ENCODE peak calls at places on chromosomes 3 and 15, in five cellular contexts. E is IMR-90, D is mesendoderm, P is H1, T is neuronal stem cell. C is an unnamed sample. For H3K4me1, the result is how much of the 10 kb centered on the place peaks cover.

GRCh38 chr3:180433172-180433571 is 168.8 kb upstream of the TTC14 start:
- DNase-seq in T (no peak), D (no peak), E (peak), P (no peak), C (no peak)

GRCh38 chr3:120552184-120553020 is 43.7 kb upstream of the NDUFB4 start:
- DNase-seq in T (no peak), E (no peak), D (no peak), P (no peak), C (no peak)

GRCh38 chr3:150710097-150710496 is 6.4 kb upstream of the ERICH6 start:
- DNase-seq in T (no peak), E (peak), D (no peak), P (no peak), C (no peak)

GRCh38 chr3:182438398-182438797 is 354.9 kb upstream of the ATP11B start:
- DNase-seq in D (no peak), T (no peak), E (no peak), P (no peak), C (no peak)

GRCh38 chr15:100781061-100781960 is 98.3 kb upstream of the ALDH1A3 start:
- DNase-seq in P (peak), T (no peak), D (no peak), E (no peak), C (no peak)

GRCh38 chr3:102079809-102080197 is 230.5 kb downstream of the NFKBIZ start:
- DNase-seq in D (no peak), P (no peak), T (no peak), E (no peak), C (no peak)

GRCh38 chr3:140927279-140927678 is 14.4 kb upstream of the SLC25A36 start:
- DNase-seq in D (no peak), E (no peak), T (no peak), P (no peak), C (no peak)

GRCh38 chr3:36814071-36814717 is 49.8 kb upstream of the DCLK3 start:
- DNase-seq in P (no peak), T (no peak), D (no peak), E (no peak), C (no peak)

GRCh38 chr15:92687183-92687582 is 31.6 kb upstream of the FAM174B start:
- DNase-seq in P (no peak), T (no peak), D (no peak), E (no peak), C (no peak)

GRCh38 chr3:30642715-30643361 is 36.4 kb downstream of the TGFBR2 start:
- DNase-seq in D (no peak), P (no peak), E (no peak), T (no peak), C (peak)

GRCh38 chr15:80217327-80217900 is 34.6 kb downstream of the CTXND1 start:
- DNase-seq in P (no peak), T (no peak), E (no peak), D (no peak), C (no peak)

GRCh38 chr3:94071713-94072284 is 8.9 kb downstream of the NSUN3 start:
- DNase-seq in P (no peak), D (no peak), T (no peak), E (no peak), C (no peak)

GRCh38 chr3:41681479-41681878 is 280.4 kb downstream of the ULK4 start:
- DNase-seq in T (no peak), E (peak), P (no peak), D (peak), C (peak)

GRCh38 chr3:14531856-14532395 is 8.2 kb downstream of the GRIP2 start:
- DNase-seq in D (no peak), P (no peak), E (no peak), T (no peak), C (no peak)

GRCh38 chr3:140091143-140091542 is 156.2 kb downstream of the CLSTN2 start:
- DNase-seq in P (no peak), E (no peak), D (no peak), T (no peak), C (no peak)

GRCh38 chr3:62940763-62941632 is 65.8 kb upstream of the CADPS start:
- DNase-seq in E (peak), D (peak), P (no peak), T (no peak), C (peak)

GRCh38 chr3:13654330-13655073 is 105.6 kb downstream of the FBLN2 start:
- DNase-seq in P (peak), E (no peak), D (peak), T (no peak), C (no peak)

GRCh38 chr15:51771773-51772172 is 20.4 kb downstream of the TMOD2 start:
- DNase-seq in D (no peak), E (no peak), P (no peak), T (no peak), C (no peak)

GRCh38 chr15:63040509-63040908 is 2.0 kb upstream of the TPM1 start:
- DNase-seq in P (no peak), E (no peak), D (peak), T (no peak), C (no peak)
- H2BK5ac ChIP-seq in P (peak), E (no peak), D (no peak), T (no peak), C (no peak)

GRCh38 chr3:130905551-130905950 is 11.7 kb downstream of the ATP2C1 start:
- DNase-seq in P (no peak), D (no peak), E (peak), T (no peak), C (peak)
- H3K4me1 ChIP-seq in P (under half), D (under half), E (under half), T (under half), C (under half)

GRCh38 chr3:33803894-33804526 is 5.6 kb downstream of the PDCD6IP start:
- DNase-seq in E (no peak), D (peak), P (no peak), T (no peak), C (no peak)

GRCh38 chr3:33803252-33803651 is 4.8 kb downstream of the PDCD6IP start:
- DNase-seq in P (no peak), D (no peak), E (no peak), T (no peak), C (no peak)

GRCh38 chr3:33808559-33808958 is 10.1 kb downstream of the PDCD6IP start:
- DNase-seq in P (no peak), T (no peak), E (peak), D (no peak), C (no peak)

GRCh38 chr3:33810545-33810944 is 12.1 kb downstream of the PDCD6IP start:
- DNase-seq in E (no peak), P (no peak), D (no peak), T (no peak), C (no peak)

DNA sequence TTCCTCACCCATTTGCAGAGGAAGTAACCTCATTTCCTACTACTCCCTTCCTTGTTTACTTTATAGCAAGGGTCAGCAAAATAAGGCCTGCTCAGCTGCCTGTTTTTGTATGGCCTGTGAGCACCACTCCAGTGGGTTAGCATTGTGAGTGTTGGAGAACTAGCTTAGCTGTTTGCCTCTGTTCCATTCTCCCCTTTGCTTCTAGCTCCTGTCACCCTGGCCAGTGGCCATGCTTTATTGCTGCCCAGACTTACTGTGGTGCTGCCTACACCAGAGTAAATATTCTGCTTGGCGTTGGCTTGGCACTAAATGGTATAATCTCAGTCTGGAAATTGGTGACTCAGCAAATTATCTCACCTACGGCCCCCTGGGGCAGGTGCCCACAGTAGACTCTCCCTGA is 8.8 kb downstream of the PDCD6IP start:
- DNase-seq in P (no peak), T (no peak), E (no peak), D (no peak), C (no peak)
- H3K4ac ChIP-seq in P (no peak), T (no peak), E (no peak), D (no peak), C (peak)

DNA sequence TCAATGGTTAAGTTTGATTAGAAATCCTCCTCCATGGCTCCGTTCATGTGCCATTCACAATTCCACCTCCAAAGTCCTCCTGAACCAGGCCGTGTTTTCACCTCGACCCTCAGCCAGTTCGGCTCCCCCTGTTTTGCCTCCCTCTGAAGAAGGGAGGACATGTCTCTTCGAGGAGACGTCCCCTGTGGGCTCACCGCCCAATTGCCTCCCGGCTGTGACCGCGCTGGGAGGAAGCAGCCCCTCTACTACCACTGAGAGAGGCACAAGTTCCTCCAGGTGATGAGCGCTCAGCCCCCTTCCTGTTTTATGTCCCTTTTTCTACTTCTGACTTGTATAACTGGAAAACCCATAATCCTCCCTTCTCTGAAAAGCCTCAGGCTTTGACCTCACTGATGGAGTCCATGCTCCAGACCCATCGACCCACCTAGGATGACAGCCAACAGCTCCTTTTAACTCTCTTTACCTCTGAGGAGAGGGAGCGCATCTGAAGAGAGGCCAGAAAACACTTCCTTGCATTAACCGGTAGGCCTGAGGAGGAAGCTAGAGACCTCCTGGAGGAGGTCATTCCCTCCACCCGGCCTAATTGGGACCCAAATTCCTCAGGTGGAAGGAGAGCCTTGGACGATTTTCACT is 4.7 kb downstream of the DET1 start:
- DNase-seq in T (no peak), D (no peak), E (no peak), P (no peak), C (no peak)
- H2BK5ac ChIP-seq in T (no peak), D (peak), E (no peak), P (peak), C (no peak)